ENCODE peak calls at places on chromosome 22, in eight cellular contexts. Y is adipocyte; I is substantia nigra; C is neural progenitor cell; N is IMR-90; M is amniotic stem cell; X is endodermal cell; L is activated T-helper 1 cell treated with anti-CD3 and anti-CD28 coated beads, Interleukin-12 subunit alpha, Interleukin-12 subunit beta, Interleukin-2, Interleukin-4 antibody, amounts not matched to agents 30 ng/mL and 10 ng/mL and 1 ng/mL, durations not matched to agents 14 hours and 24 hours and 36 hours. W is an unnamed sample.

GRCh38 chr22:27581688-27582087 is 219.9 kb downstream of the MN1 start:
- DNase-seq in I (peak; percentile 10), N (peak; percentile 17), M (no peak), Y (peak; percentile 66), L (no peak), C (no peak), X (no peak), W (no peak)

GRCh38 chr22:45226681-45227186 is 14.0 kb downstream of the KIAA0930 start:
- DNase-seq in M (no peak), L (no peak), C (no peak), I (peak; percentile 49), N (no peak), X (peak; percentile 28), Y (no peak), W (peak; percentile 18)

GRCh38 chr22:31162015-31162765 is 2.2 kb downstream of the RNF185 start:
- DNase-seq in M (no peak), L (no peak), X (no peak), C (no peak), Y (peak; percentile 41), I (no peak), N (no peak), W (no peak)

GRCh38 chr22:42959472-42960145 is 55.3 kb downstream of the PACSIN2 start:
- DNase-seq in C (no peak), L (no peak), N (peak; percentile 88), M (no peak), X (peak; percentile 51), Y (peak; percentile 61), I (no peak), W (no peak)

GRCh38 chr22:49367016-49367697 is 460.5 kb downstream of the BRD1 start:
- DNase-seq in I (no peak), X (no peak), Y (no peak), C (peak; percentile 42), L (no peak), N (no peak), M (no peak), W (no peak)

GRCh38 chr22:46792841-46793261 is 30.4 kb downstream of the TBC1D22A start:
- DNase-seq in N (no peak), M (no peak), C (no peak), L (no peak), I (peak; percentile 46), Y (no peak), X (no peak), W (no peak)

GRCh38 chr22:45905924-45906865 is 70.8 kb downstream of the WNT7B start:
- DNase-seq in C (peak; percentile 67), X (no peak), I (no peak), M (peak; percentile 5), N (peak; percentile 62), Y (peak; percentile 70), L (no peak), W (no peak)

GRCh38 chr22:20561882-20562281 is 54.5 kb downstream of the MED15 start:
- DNase-seq in C (no peak), X (no peak), M (no peak), L (no peak), N (no peak), I (no peak), Y (no peak), W (no peak)

GRCh38 chr22:35913925-35914324 is 114.7 kb downstream of the RBFOX2 start:
- DNase-seq in L (no peak), X (no peak), Y (no peak), M (no peak), C (peak; percentile 11), N (no peak), I (no peak), W (no peak)